ENCODE peak calls at places on chromosomes 6 and 20, in five cellular contexts. G is WTC11, H is A673, X is cardiac fibroblast, Y is colonic mucosa. L is an unnamed sample.
A peak's percentile ranks its signal among the peaks of the same experiment; 100 is the strongest.

GRCh38 chr20:37007898-37008649 is 56.6 kb upstream of the SAMHD1 start:
- DNase-seq in Y (no peak), X (peak; percentile 61), H (no peak), G (no peak), L (no peak)

GRCh38 chr20:47681977-47682812 is 103.1 kb downstream of the SULF2 start:
- DNase-seq in X (peak; percentile 89), Y (no peak), G (no peak), H (no peak), L (no peak)

GRCh38 chr6:80489911-80490635 is 383.6 kb downstream of the BCKDHB start:
- DNase-seq in G (no peak), X (no peak), H (no peak), Y (no peak), L (no peak)

GRCh38 chr20:12177657-12178293 is 260.1 kb downstream of the BTBD3 start:
- DNase-seq in Y (peak; percentile 70), G (no peak), X (no peak), H (no peak), L (no peak)

GRCh38 chr6:152680879-152681517 is 16.7 kb upstream of the MYCT1 start:
- DNase-seq in Y (no peak), G (no peak), H (no peak), X (no peak), L (no peak)

GRCh38 chr20:37315293-37316110 is 26.0 kb downstream of the MANBAL start:
- DNase-seq in H (no peak), Y (no peak), G (no peak), X (peak; percentile 84), L (no peak)

GRCh38 chr20:36128463-36129176 is 25.9 kb upstream of the EPB41L1 start:
- DNase-seq in X (peak; percentile 61), G (no peak), H (no peak), Y (no peak), L (no peak)

GRCh38 chr6:28474441-28475219 is 31.3 kb upstream of the ZSCAN23 start:
- DNase-seq in H (peak; percentile 91), G (no peak), Y (peak; percentile 27), X (peak; percentile 86), L (no peak)

GRCh38 chr20:9352740-9353139 is 161.7 kb upstream of the LAMP5 start:
- DNase-seq in H (no peak), X (no peak), G (no peak), Y (no peak), L (no peak)

GRCh38 chr6:169803291-169803811 is 51.9 kb downstream of the ERMARD start:
- DNase-seq in G (no peak), Y (peak; percentile 15), H (no peak), X (no peak), L (no peak)

GRCh38 chr20:57964011-57964862 is 254.4 kb upstream of the PMEPA1 start:
- DNase-seq in H (no peak), G (no peak), Y (no peak), X (no peak), L (no peak)

GRCh38 chr20:45801851-45802250 is 10.1 kb downstream of the DNTTIP1 start:
- DNase-seq in Y (no peak), H (no peak), G (no peak), X (no peak), L (no peak)

GRCh38 chr20:45796336-45797070 is 4.7 kb downstream of the DNTTIP1 start:
- DNase-seq in Y (no peak), G (no peak), H (no peak), X (no peak), L (no peak)

DNA sequence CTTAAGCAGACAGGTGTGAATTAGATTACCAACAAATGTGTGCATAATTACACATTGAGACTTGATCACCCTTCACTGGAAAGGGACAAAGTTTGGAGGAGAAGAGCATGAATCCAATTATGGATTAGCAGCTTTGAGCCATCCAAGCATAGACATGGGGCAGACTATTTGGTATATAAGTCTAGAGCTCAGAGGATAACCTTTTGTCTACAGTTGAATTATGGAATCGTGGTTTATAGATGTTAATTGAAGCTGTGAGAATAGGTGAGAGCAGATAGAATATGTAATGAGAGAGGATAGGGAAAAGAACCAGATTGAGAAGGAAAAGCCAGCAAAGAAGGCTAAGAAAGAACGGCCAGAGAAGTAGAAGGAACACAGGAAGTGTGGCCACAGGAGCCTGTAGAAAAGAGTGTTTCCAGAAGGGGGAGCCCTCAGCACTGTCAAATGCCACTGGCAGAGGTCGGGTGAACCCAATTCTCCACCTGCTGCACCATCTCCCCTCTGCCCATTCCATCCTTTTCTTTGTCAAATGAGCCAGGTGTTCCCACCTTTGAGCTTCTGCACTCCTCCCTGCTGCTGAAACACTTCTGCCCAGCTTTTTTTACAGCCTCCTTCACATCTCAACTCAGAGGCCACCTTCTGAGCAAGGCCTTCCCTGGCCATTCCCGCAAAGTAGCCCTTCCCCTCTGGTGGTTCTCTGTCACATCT is 7.3 kb downstream of the DNTTIP1 start:
- DNase-seq in Y (peak; percentile 82), X (peak; percentile 66), G (peak; percentile 75), H (peak; percentile 58), L (no peak)
- TF ChIP-seq CTCF in Y (peak; percentile 57), X (peak; percentile 79), G (peak; percentile 64), H (peak; percentile 69), L (peak; percentile 83)

GRCh38 chr6:6492675-6493074 is 95.8 kb upstream of the LY86 start:
- DNase-seq in Y (no peak), H (no peak), X (no peak), G (no peak), L (no peak)

GRCh38 chr6:6495851-6496250 is 92.7 kb upstream of the LY86 start:
- DNase-seq in H (no peak), Y (no peak), G (no peak), X (no peak), L (no peak)

GRCh38 chr6:6494677-6495076 is 93.8 kb upstream of the LY86 start:
- DNase-seq in G (peak; percentile 85), X (no peak), Y (peak; percentile 41), H (peak; percentile 83), L (no peak)

GRCh38 chr6:6486595-6486994 is 101.9 kb upstream of the LY86 start:
- DNase-seq in Y (no peak), H (no peak), X (no peak), G (no peak), L (no peak)

DNA sequence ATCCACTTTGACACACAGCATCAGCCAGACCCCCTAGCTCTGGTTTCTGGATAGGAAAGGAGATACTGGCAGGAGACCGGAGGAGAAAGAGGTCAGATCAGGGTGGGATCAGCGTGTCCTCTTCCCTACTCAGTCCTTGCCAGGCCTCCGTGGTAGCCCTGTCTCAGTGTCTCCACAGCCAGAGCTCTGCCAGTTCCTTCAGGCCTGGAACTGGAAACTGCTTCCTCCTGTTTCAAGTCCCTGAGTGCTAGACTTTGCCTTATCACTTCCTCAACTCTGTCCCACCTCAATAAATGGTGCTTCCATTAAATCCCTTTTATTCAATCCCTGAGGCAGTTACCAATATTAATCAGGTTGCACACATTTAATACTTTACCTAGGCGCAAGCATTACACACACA is 96.8 kb upstream of the LY86 start:
- DNase-seq in H (no peak), X (no peak), Y (no peak), G (no peak), L (no peak)
- TF ChIP-seq CTCF in H (no peak), X (no peak), Y (no peak), G (no peak), L (no peak)

DNA sequence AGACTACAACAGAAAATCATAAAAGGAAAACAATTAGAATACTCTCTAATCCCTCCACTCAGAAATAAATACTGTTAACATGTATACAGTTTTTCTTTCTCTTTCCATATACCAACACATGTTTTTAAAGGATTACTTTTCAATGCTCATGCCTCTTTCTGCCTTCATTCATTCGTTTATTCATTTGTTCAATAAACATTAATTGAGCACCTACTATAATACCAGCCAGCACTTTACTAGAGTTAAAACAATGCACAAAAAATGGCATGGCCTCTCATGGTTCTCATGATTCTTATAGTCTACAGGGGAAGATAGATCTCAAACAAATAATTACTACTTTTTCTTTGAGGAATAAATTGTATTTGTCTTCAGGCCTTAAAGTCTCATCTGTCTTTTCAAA is 70.3 kb upstream of the RIPOR2 start:
- DNase-seq in H (no peak), G (no peak), X (no peak), Y (no peak), L (no peak)
- TF ChIP-seq CTCF in H (no peak), G (no peak), X (no peak), Y (no peak), L (no peak)

DNA sequence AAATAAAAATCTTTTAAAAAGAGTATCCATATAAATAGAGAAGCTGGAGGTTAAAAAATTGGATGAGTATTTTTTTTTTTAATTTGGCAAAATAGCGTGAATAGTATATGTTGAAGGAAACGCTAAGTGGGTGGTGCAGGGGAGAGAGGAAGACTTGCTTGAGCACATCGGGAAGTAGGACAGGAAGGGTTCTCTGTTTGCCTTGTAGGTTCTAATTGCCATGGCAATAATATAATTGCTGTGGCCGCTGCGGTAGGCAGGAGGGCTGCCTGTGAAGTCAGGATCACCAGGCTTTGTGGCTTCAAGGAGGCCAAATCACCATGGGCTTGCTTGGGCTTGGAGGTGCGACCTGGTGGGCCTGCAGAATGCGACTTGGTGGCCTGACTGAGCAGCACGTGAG is 35.1 kb downstream of the IGF2R start:
- DNase-seq in Y (no peak), X (no peak), G (no peak), H (no peak), L (no peak)
- TF ChIP-seq CTCF in Y (no peak), X (no peak), G (no peak), H (no peak), L (no peak)

GRCh38 chr6:83861077-83861476 is 1.6 kb downstream of the CYB5R4 start:
- DNase-seq in G (no peak), Y (no peak), H (no peak), X (no peak), L (no peak)

GRCh38 chr6:83862776-83863471 is 3.4 kb downstream of the CYB5R4 start:
- DNase-seq in G (no peak), Y (no peak), H (no peak), X (no peak), L (no peak)

GRCh38 chr6:83860347-83860731 is 850 bp downstream of the CYB5R4 start:
- DNase-seq in X (no peak), Y (no peak), G (no peak), H (no peak), L (no peak)

GRCh38 chr6:83854766-83855165 is 1.6 kb downstream of the RIPPLY2 start:
- DNase-seq in G (no peak), X (no peak), H (no peak), Y (no peak), L (no peak)

DNA sequence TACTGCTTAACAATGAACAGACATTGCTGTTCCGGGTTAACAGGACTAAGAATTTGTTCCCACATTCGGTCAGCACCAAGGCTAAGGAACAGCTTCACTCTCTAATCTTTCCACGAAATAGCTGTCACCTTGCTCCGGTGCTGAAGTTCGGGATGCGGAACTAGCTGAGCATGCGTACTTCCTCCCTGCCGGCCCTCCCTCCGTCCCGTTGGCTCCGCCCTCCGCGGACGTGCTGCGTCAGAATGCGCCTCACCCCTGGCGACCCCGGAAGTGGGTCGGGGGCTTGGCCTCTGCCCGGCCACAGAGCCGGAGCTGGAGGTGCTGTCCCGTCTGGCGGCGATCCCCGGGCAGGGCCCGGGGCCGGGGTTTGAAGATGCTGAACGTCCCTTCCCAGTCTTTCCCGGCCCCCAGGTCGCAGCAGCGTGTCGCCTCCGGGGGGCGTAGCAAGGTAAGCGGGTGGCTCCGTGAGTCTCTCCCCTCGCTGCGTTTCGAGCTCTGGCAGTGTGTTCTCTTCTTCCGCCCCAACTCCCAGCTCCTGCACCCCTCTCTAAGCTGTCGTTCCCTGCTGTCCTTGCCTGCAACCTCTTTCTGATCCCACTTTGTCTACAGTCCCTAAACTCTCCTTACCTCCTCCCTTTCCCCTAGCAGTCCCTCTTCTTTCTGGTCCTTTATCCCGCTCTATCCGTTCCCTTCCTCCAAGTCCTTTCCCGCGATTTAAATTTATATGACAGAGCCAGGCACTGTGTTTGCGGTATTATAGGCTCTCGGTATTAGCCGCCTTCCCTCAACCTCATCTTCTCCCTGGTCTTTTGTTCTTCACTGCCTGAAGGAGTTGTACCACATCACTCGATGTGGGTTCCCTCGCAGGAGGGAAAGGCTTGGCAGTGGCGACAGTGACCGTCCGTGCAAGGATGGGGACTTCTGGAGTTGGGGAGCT is at the start of gene CYB5R4:
- DNase-seq in X (peak; percentile 96), H (peak; percentile 95), Y (peak; percentile 97), G (peak; percentile 97), L (peak; percentile 97)
- TF ChIP-seq CTCF in X (peak; percentile 59), H (peak; percentile 73), Y (no peak), G (no peak), L (peak; percentile 66)